ENCODE peak calls at places on chromosomes 7 and 10, in eight cellular contexts. R is cardiac muscle cell; K is CD4-positive, alpha-beta T cell; T is PC-3; Y is A549; L is adrenal gland; G is mesothelial cell of epicardium; O is gastrocnemius medialis. P is an unnamed sample.

GRCh38 chr7:28903779-28904538 is 54.2 kb downstream of the TRIL start:
- DNase-seq in R (no peak), O (no peak), L (no peak), Y (no peak), T (no peak), K (no peak), G (no peak), P (no peak)

GRCh38 chr7:91280180-91280579 is 15.9 kb downstream of the FZD1 start:
- DNase-seq in R (peak), T (no peak), O (no peak), Y (no peak), G (no peak), K (no peak), L (no peak), P (no peak)

GRCh38 chr7:91396-92158 is 100.8 kb upstream of the FAM20C start:
- DNase-seq in K (no peak), R (no peak), O (no peak), G (no peak), L (no peak), T (no peak), Y (no peak), P (no peak)

GRCh38 chr7:148912758-148913541 is 28.9 kb upstream of the EZH2 start:
- DNase-seq in Y (no peak), T (peak), K (no peak), R (no peak), O (no peak), G (no peak), L (no peak), P (no peak)

GRCh38 chr7:155911471-155912105 is 99.3 kb upstream of the SHH start:
- DNase-seq in G (no peak), Y (no peak), T (no peak), R (no peak), O (no peak), K (no peak), L (no peak), P (no peak)

GRCh38 chr7:100966542-100967291 is 2.6 kb upstream of the MUC12 start:
- DNase-seq in Y (no peak), T (no peak), K (no peak), R (no peak), O (no peak), L (no peak), G (no peak), P (no peak)

GRCh38 chr10:120514035-120514620 is 57.1 kb downstream of the PLPP4 start:
- DNase-seq in L (peak), K (no peak), R (peak), T (peak), O (no peak), Y (no peak), G (peak), P (no peak)

GRCh38 chr10:71747808-71748523 is 25.4 kb downstream of the VSIR start:
- DNase-seq in K (no peak), O (no peak), R (no peak), L (no peak), G (no peak), T (no peak), Y (no peak), P (no peak)

GRCh38 chr7:81882086-81882485 is 112.2 kb upstream of the HGF start:
- DNase-seq in T (no peak), Y (no peak), G (no peak), K (no peak), R (no peak), O (no peak), L (no peak), P (no peak)

GRCh38 chr10:89352039-89352597 is 24.3 kb downstream of the IFIT3 start:
- DNase-seq in T (peak), K (no peak), G (no peak), Y (peak), O (peak), R (peak), L (peak), P (no peak)

GRCh38 chr10:2851544-2851943 is 215.8 kb upstream of the PFKP start:
- DNase-seq in O (no peak), R (no peak), Y (no peak), T (no peak), L (no peak), G (no peak), K (no peak), P (no peak)

GRCh38 chr7:64959072-64959747 is 31.6 kb downstream of the ZNF117 start:
- DNase-seq in Y (no peak), K (no peak), G (no peak), L (no peak), R (no peak), T (no peak), O (no peak), P (no peak)

GRCh38 chr7:128694742-128695141 is 22.6 kb downstream of the GARIN1A start:
- DNase-seq in R (no peak), L (no peak), T (no peak), K (no peak), O (no peak), Y (no peak), G (no peak), P (no peak)

GRCh38 chr7:128699196-128699712 is 27.2 kb downstream of the GARIN1A start:
- DNase-seq in K (no peak), O (no peak), Y (no peak), T (no peak), L (no peak), G (no peak), R (no peak), P (no peak)

GRCh38 chr7:128699895-128700294 is 27.8 kb downstream of the GARIN1A start:
- DNase-seq in K (no peak), Y (no peak), R (no peak), O (no peak), G (no peak), L (no peak), T (no peak), P (no peak)

GRCh38 chr7:128701062-128701785 is 29.1 kb downstream of the GARIN1A start:
- DNase-seq in Y (no peak), G (no peak), L (no peak), O (no peak), R (no peak), K (no peak), T (peak), P (no peak)

DNA sequence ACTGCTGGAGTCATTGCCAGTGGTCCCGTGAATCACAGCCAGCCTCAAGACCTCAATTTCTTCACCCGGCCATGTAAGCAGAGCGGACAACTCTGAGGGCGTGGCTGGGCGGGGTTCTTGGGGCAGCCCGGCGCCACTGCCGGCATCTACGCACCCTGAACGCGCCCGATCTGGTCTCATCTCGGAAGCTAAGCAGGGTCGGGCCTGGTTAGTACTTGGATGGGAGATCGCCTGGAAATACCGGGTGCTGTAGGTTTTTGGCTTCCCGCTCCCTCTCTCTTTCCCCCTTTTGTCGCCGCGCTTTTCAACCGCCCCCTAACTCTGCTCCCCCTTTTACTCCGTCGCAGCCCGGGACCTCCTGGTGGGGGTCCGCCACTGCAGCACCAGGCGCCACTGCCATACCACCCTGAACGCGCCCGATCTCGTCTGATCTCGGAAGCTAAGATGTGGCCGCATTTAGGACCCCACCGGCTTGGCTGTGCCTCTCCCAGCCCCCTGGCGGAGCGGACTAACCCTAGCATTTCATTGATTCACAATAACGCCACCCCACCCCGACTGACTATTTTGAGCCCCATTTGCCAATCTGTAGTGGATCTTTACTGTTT is 25.3 kb downstream of the GARIN1A start:
- DNase-seq in T (no peak), O (peak), G (no peak), K (peak), R (peak), Y (peak), L (peak), P (no peak)
- TF ChIP-seq CTCF in T (no peak), O (no peak), G (peak), K (no peak), R (peak), Y (peak), L (no peak), P (no peak)

GRCh38 chr10:125448596-125448995 is 234.4 kb downstream of the TEX36 start:
- DNase-seq in O (no peak), Y (peak), T (peak), R (peak), G (no peak), K (no peak), L (peak), P (no peak)
- TF ChIP-seq CTCF in O (no peak), Y (peak), T (peak), R (no peak), G (peak), K (no peak), L (no peak), P (no peak)

GRCh38 chr7:131774419-131775220 is 218.2 kb upstream of the PODXL start:
- DNase-seq in T (no peak), Y (no peak), O (no peak), L (no peak), R (no peak), K (no peak), G (no peak), P (no peak)
- TF ChIP-seq CTCF in T (no peak), Y (no peak), O (no peak), L (no peak), R (no peak), K (no peak), G (no peak), P (no peak)

GRCh38 chr7:18276380-18276779 is 219.2 kb upstream of the HDAC9 start:
- DNase-seq in Y (no peak), G (no peak), R (no peak), T (no peak), O (no peak), K (no peak), L (no peak), P (no peak)
- TF ChIP-seq CTCF in Y (no peak), G (no peak), R (no peak), T (peak), O (no peak), K (no peak), L (no peak), P (no peak)

GRCh38 chr10:125284875-125285597 is 124.7 kb upstream of the CTBP2 start:
- DNase-seq in K (no peak), O (no peak), G (no peak), Y (no peak), R (no peak), T (peak), L (no peak), P (no peak)
- TF ChIP-seq CTCF in K (no peak), O (no peak), G (no peak), Y (no peak), R (no peak), T (no peak), L (no peak), P (no peak)

DNA sequence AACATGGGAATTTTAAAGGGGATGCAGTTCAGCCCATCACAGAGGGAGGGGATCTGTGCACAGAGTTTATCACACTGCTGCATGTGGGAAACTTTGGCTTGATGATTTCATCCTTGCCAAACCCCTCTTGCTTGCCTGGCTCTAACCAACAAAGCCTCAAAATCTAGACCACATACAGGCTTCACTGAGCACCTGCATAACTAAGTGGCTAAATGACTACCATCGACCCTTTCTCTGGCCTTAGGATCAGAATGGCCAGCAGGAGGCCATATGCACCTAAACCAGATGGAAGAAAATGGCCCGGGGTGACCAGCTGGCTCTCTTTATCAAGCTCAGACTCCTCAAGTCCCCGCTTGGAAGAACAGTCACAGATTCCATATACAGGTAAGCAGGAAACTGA is 15.6 kb upstream of the ZNF25 start:
- DNase-seq in R (no peak), T (no peak), L (no peak), Y (no peak), G (no peak), K (no peak), O (no peak), P (no peak)
- TF ChIP-seq CTCF in R (no peak), T (peak), L (no peak), Y (no peak), G (no peak), K (no peak), O (no peak), P (no peak)

DNA sequence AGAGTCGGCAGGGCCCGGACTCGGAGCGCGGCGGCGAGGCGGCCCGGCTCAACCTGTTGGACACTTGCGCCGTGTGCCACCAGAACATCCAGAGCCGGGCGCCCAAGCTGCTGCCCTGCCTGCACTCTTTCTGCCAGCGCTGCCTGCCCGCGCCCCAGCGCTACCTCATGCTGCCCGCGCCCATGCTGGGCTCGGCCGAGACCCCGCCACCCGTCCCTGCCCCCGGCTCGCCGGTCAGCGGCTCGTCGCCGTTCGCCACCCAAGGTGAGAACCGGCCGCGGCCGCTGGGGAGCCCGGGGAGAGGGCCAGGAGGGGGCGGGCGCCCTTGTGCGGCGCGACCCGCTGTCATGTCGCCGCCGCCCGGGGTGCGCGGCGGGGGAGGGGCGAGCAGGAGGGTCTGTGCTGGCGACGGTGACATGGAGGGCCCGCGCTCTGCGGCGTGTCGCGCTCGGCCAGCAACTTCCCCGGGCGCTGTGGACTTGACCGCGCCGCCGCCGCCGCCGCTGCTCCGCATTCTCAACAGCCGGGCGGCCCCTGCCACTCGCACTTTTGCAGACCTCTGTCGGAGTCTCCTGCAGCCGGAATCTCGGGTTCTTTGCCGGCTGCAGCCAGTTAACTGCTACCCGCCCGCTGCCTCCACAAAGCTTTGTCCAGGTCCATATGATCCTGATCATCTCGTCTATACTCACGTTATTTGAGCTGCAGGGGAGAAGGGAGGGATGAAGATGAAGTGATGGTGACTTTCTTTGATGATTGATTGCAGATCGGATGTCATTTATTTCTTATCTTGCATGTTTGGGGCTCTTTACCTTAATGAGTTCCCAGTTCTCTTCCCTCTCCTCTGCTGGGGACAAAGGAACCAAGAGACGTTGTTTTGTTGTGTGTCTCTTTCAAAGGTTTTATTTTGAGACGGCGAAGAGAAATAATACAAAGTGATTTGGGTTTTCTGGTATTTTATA is 869 bp downstream of the TRIM24 start:
- DNase-seq in Y (peak), L (peak), R (peak), G (peak), O (peak), T (peak), K (peak), P (no peak)
- TF ChIP-seq CTCF in Y (peak), L (no peak), R (no peak), G (no peak), O (no peak), T (no peak), K (no peak), P (no peak)

DNA sequence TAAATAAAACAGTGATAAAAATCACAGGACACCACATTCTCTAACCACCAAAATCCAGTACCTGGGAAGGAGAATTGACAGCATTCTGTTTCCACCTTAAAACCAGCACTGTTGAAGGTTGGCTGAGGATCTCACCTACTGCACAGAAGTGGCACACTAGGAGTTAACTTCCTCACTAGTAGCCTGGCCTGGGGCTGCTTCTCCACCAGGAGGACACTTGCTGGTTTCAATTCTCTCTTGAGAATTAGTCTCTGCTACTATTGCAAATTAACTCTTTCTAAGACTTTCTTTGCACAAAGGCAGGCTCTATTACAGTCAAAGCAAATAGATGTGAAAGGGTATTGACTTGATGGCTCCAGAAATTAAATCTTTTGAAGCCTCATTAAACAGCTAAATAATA is 2.3 kb upstream of the CTTNBP2 start:
- DNase-seq in T (peak), R (peak), Y (no peak), L (no peak), O (no peak), K (no peak), G (no peak), P (no peak)
- TF ChIP-seq CTCF in T (no peak), R (no peak), Y (no peak), L (no peak), O (no peak), K (no peak), G (no peak), P (no peak)

GRCh38 chr10:75470901-75471300 is 39.5 kb downstream of the LRMDA start:
- DNase-seq in G (no peak), R (no peak), L (no peak), K (no peak), T (no peak), O (no peak), Y (no peak), P (no peak)
- TF ChIP-seq CTCF in G (no peak), R (no peak), L (no peak), K (no peak), T (no peak), O (no peak), Y (no peak), P (no peak)

DNA sequence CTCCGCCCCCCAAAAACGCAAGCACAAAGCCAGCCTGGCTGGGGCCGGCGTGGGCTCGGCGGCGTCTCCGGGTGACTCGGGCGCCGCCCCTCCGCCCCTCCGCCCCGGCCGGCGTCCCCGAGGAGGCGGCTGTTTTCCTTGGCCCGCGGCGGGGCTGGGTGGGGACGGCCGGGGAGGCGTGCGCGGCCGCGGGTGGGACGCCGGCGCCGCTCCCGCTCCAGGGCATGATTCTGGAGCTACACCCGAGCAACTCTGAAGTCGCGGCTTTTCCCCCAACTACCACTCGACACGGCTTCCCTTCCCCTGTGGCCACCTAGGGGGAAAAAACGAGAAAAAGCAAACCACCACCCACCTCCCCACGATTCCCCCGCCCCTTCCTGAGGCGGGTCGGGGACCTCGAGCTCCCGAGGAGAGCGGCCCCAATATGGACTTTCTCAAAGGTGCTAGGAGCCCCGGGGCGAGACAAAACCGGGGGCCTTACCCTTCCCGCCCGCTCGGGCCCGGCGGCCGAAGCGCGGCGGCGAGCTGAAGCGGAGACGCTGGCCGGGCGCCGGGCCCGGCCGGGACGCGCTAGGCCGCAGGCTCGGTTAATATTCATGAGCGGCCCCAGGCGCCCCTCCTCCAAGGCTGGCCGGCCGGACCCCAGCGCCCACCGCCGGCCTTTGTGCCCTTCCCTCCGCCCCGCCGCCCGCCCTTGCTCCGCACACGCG is 856 bp downstream of the ARHGAP21 start:
- DNase-seq in Y (peak), R (peak), L (peak), G (peak), T (peak), O (peak), K (peak), P (no peak)
- TF ChIP-seq CTCF in Y (no peak), R (no peak), L (no peak), G (no peak), T (no peak), O (no peak), K (no peak), P (no peak)

P was measured in omental fat pad.